ENCODE peak calls at places on chromosomes 2 and 18, in four cellular contexts. One of them, this sample, is unnamed.

GRCh38 chr2:9739508-9739907 is 103.8 kb upstream of the TAF1B start:
- DNase-seq in GM12878: no peak
- DNase-seq in HCT116: no peak
- DNase-seq in K562: no peak
- DNase-seq in this sample: no peak

GRCh38 chr18:78496095-78496494 is 483.5 kb upstream of the SALL3 start:
- DNase-seq in GM12878: no peak
- DNase-seq in HCT116: no peak
- DNase-seq in K562: no peak
- DNase-seq in this sample: no peak

GRCh38 chr18:35376393-35376741 is 770 bp downstream of the ZNF396 start:
- DNase-seq in HCT116: no peak
- DNase-seq in GM12878: no peak
- DNase-seq in K562: peak; percentile 64
- DNase-seq in this sample: no peak

GRCh38 chr2:71941731-71942575 is 205.7 kb downstream of the CYP26B1 start:
- DNase-seq in HCT116: no peak
- DNase-seq in K562: no peak
- DNase-seq in GM12878: no peak
- DNase-seq in this sample: peak; percentile 28

GRCh38 chr2:237471457-237472186 is 15.4 kb upstream of the MLPH start:
- DNase-seq in GM12878: no peak
- DNase-seq in HCT116: peak; percentile 51
- DNase-seq in K562: peak; percentile 60
- DNase-seq in this sample: peak; percentile 64

GRCh38 chr2:71544919-71545571 is 91.7 kb downstream of the DYSF start:
- DNase-seq in HCT116: no peak
- DNase-seq in K562: no peak
- DNase-seq in GM12878: no peak
- DNase-seq in this sample: no peak

GRCh38 chr18:67199993-67200617 is 316.4 kb downstream of the DSEL start:
- DNase-seq in GM12878: peak; percentile 11
- DNase-seq in K562: no peak
- DNase-seq in HCT116: peak; percentile 8
- DNase-seq in this sample: no peak

GRCh38 chr2:207854484-207855386 is 85.0 kb upstream of the FZD5 start:
- DNase-seq in GM12878: no peak
- DNase-seq in HCT116: no peak
- DNase-seq in K562: no peak
- DNase-seq in this sample: no peak

GRCh38 chr2:98835831-98836385 is 100.1 kb downstream of the CRACDL start:
- DNase-seq in GM12878: peak; percentile 4
- DNase-seq in HCT116: no peak
- DNase-seq in K562: no peak
- DNase-seq in this sample: no peak

GRCh38 chr18:2692508-2692907 is 37.0 kb downstream of the SMCHD1 start:
- DNase-seq in GM12878: no peak
- DNase-seq in K562: no peak
- DNase-seq in HCT116: no peak
- DNase-seq in this sample: no peak

GRCh38 chr18:45688834-45689233 is 35.1 kb upstream of the SLC14A1 start:
- DNase-seq in GM12878: no peak
- DNase-seq in K562: no peak
- DNase-seq in HCT116: no peak
- DNase-seq in this sample: no peak

GRCh38 chr2:96501471-96501874 is 3.7 kb downstream of the NEURL3 start:
- DNase-seq in K562: no peak
- DNase-seq in HCT116: no peak
- DNase-seq in GM12878: peak; percentile 46
- DNase-seq in this sample: no peak

GRCh38 chr2:85784474-85784986 is 30.7 kb downstream of the ATOH8 start:
- DNase-seq in K562: no peak
- DNase-seq in HCT116: no peak
- DNase-seq in GM12878: no peak
- DNase-seq in this sample: no peak

GRCh38 chr2:197822333-197822732 is 17.9 kb downstream of the PLCL1 start:
- DNase-seq in GM12878: no peak
- DNase-seq in K562: no peak
- DNase-seq in HCT116: no peak
- DNase-seq in this sample: no peak

GRCh38 chr18:44744206-44745180 is 63.8 kb downstream of the SETBP1 start:
- DNase-seq in HCT116: no peak
- DNase-seq in GM12878: no peak
- DNase-seq in K562: peak; percentile 14
- DNase-seq in this sample: no peak

GRCh38 chr18:8480506-8481328 is 128.5 kb upstream of the RAB12 start:
- DNase-seq in HCT116: peak; percentile 24
- DNase-seq in K562: peak; percentile 30
- DNase-seq in GM12878: no peak
- DNase-seq in this sample: no peak
- TF ChIP-seq EGR1 in HCT116: no peak
- TF ChIP-seq EGR1 in K562: no peak
- TF ChIP-seq EGR1 in GM12878: no peak
- TF ChIP-seq EGR1 in this sample: no peak

GRCh38 chr2:73268831-73269685 is 15.2 kb downstream of the FBXO41 start:
- DNase-seq in HCT116: peak; percentile 82
- DNase-seq in K562: no peak
- DNase-seq in GM12878: no peak
- DNase-seq in this sample: peak; percentile 51
- TF ChIP-seq EGR1 in HCT116: peak; percentile 64
- TF ChIP-seq EGR1 in K562: no peak
- TF ChIP-seq EGR1 in GM12878: no peak
- TF ChIP-seq EGR1 in this sample: peak; percentile 51

GRCh38 chr2:28528206-28528605 is 32.3 kb downstream of the PLB1 start:
- DNase-seq in GM12878: no peak
- DNase-seq in K562: no peak
- DNase-seq in HCT116: no peak
- DNase-seq in this sample: no peak
- TF ChIP-seq EGR1 in GM12878: no peak
- TF ChIP-seq EGR1 in K562: no peak
- TF ChIP-seq EGR1 in HCT116: no peak
- TF ChIP-seq EGR1 in this sample: no peak

GRCh38 chr2:209525336-209525735 is 101.5 kb downstream of the MAP2 start:
- DNase-seq in GM12878: no peak
- DNase-seq in K562: no peak
- DNase-seq in HCT116: no peak
- DNase-seq in this sample: no peak

GRCh38 chr2:209523041-209523740 is 99.3 kb downstream of the MAP2 start:
- DNase-seq in K562: no peak
- DNase-seq in HCT116: no peak
- DNase-seq in GM12878: no peak
- DNase-seq in this sample: no peak

GRCh38 chr2:209526541-209526940 is 102.7 kb downstream of the MAP2 start:
- DNase-seq in HCT116: no peak
- DNase-seq in GM12878: no peak
- DNase-seq in K562: no peak
- DNase-seq in this sample: no peak

GRCh38 chr2:209523778-209524362 is 100.0 kb downstream of the MAP2 start:
- DNase-seq in GM12878: no peak
- DNase-seq in HCT116: no peak
- DNase-seq in K562: no peak
- DNase-seq in this sample: no peak

GRCh38 chr2:209525834-209526281 is 102.0 kb downstream of the MAP2 start:
- DNase-seq in HCT116: no peak
- DNase-seq in K562: no peak
- DNase-seq in GM12878: no peak
- DNase-seq in this sample: no peak
- TF ChIP-seq EGR1 in HCT116: no peak
- TF ChIP-seq EGR1 in K562: no peak
- TF ChIP-seq EGR1 in GM12878: no peak
- TF ChIP-seq EGR1 in this sample: no peak

GRCh38 chr2:54559593-54560145 is 103.5 kb downstream of the SPTBN1 start:
- DNase-seq in K562: peak; percentile 50
- DNase-seq in GM12878: no peak
- DNase-seq in HCT116: no peak
- DNase-seq in this sample: no peak
- TF ChIP-seq EGR1 in K562: no peak
- TF ChIP-seq EGR1 in GM12878: no peak
- TF ChIP-seq EGR1 in HCT116: no peak
- TF ChIP-seq EGR1 in this sample: no peak

GRCh38 chr2:176227874-176228273 is 39.4 kb downstream of the HOXD1 start:
- DNase-seq in GM12878: no peak
- DNase-seq in HCT116: no peak
- DNase-seq in K562: no peak
- DNase-seq in this sample: no peak
- TF ChIP-seq EGR1 in GM12878: no peak
- TF ChIP-seq EGR1 in HCT116: no peak
- TF ChIP-seq EGR1 in K562: no peak
- TF ChIP-seq EGR1 in this sample: no peak